ENCODE peak calls at places on chromosomes 12 and 14, in five cellular contexts. N, I, X, E and A are unnamed samples.

GRCh38 chr14:68704736-68705720 is 87.8 kb downstream of the ZFP36L1 start:
- DNase-seq in N (no peak), I (no peak), X (no peak), E (no peak), A (no peak)

GRCh38 chr12:79444089-79444488 is 246.7 kb downstream of the PAWR start:
- DNase-seq in N (peak; percentile 29), I (no peak), X (no peak), E (no peak), A (peak; percentile 69)

GRCh38 chr12:76236640-76237039 is 111.6 kb downstream of the BBS10 start:
- DNase-seq in N (no peak), I (no peak), X (no peak), E (no peak), A (peak; percentile 25)

GRCh38 chr12:94593822-94594442 is 56.4 kb downstream of the TMCC3 start:
- DNase-seq in N (no peak), I (no peak), X (no peak), E (no peak), A (no peak)

GRCh38 chr12:101933866-101934514 is 56.6 kb downstream of the DRAM1 start:
- DNase-seq in N (no peak), I (no peak), X (no peak), E (no peak), A (no peak)

GRCh38 chr12:27549801-27550652 is 26.0 kb downstream of the PPFIBP1 start:
- DNase-seq in N (no peak), I (peak; percentile 74), X (peak; percentile 25), E (peak; percentile 84), A (peak; percentile 96)

GRCh38 chr14:31692376-31692781 is 131.2 kb downstream of the NUBPL start:
- DNase-seq in N (no peak), I (no peak), X (peak; percentile 42), E (no peak), A (peak; percentile 50)

GRCh38 chr12:115866909-115867525 is 410.5 kb downstream of the MED13L start:
- DNase-seq in N (no peak), I (peak; percentile 17), X (no peak), E (no peak), A (no peak)

GRCh38 chr14:64825006-64825405 is 54.7 kb downstream of the SPTB start:
- DNase-seq in N (no peak), I (no peak), X (no peak), E (no peak), A (no peak)

GRCh38 chr14:68547305-68548193 is 245.3 kb downstream of the ZFP36L1 start:
- DNase-seq in N (no peak), I (peak; percentile 62), X (no peak), E (peak; percentile 76), A (peak; percentile 82)

GRCh38 chr14:106395460-106396050 is 869.2 kb downstream of the TMEM121 start:
- DNase-seq in N (no peak), I (no peak), X (no peak), E (no peak), A (no peak)

GRCh38 chr12:19515179-19515578 is 75.9 kb downstream of the AEBP2 start:
- DNase-seq in N (no peak), I (no peak), X (no peak), E (no peak), A (no peak)

GRCh38 chr12:11836964-11837286 is 187.5 kb downstream of the ETV6 start:
- DNase-seq in N (no peak), I (no peak), X (no peak), E (no peak), A (no peak)

GRCh38 chr14:22569749-22570131 is 19.3 kb downstream of the DAD1 start:
- DNase-seq in N (no peak), I (no peak), X (no peak), E (no peak), A (no peak)

GRCh38 chr12:30457621-30458289 is 237.9 kb downstream of the IPO8 start:
- DNase-seq in N (no peak), I (no peak), X (no peak), E (no peak), A (peak; percentile 72)

GRCh38 chr12:102676812-102677211 is 196.4 kb upstream of the IGF1 start:
- DNase-seq in N (no peak), I (no peak), X (no peak), E (no peak), A (no peak)

GRCh38 chr12:26338574-26339572 is 143.5 kb downstream of the SSPN start:
- DNase-seq in N (no peak), I (no peak), X (no peak), E (no peak), A (peak; percentile 51)

GRCh38 chr14:97382616-97383226 is 585.5 kb downstream of the VRK1 start:
- DNase-seq in N (no peak), I (no peak), X (no peak), E (no peak), A (no peak)

GRCh38 chr12:24948816-24949722 is at the start of gene BCAT1:
- DNase-seq in N (peak; percentile 60), I (peak; percentile 56), X (no peak), E (peak; percentile 88), A (peak; percentile 86)

GRCh38 chr12:49476091-49476490 is 62.7 kb upstream of the KCNH3 start:
- DNase-seq in N (no peak), I (no peak), X (no peak), E (no peak), A (no peak)

GRCh38 chr12:75130811-75131210 is 78.8 kb downstream of the KCNC2 start:
- DNase-seq in N (no peak), I (no peak), X (no peak), E (no peak), A (no peak)

GRCh38 chr14:55180434-55180833 is 11.0 kb downstream of the DLGAP5 start:
- DNase-seq in N (no peak), I (no peak), X (no peak), E (no peak), A (peak; percentile 15)

GRCh38 chr14:35365130-35366047 is 39.2 kb downstream of the NFKBIA start:
- DNase-seq in N (peak; percentile 63), I (peak; percentile 68), X (no peak), E (peak; percentile 92), A (peak; percentile 82)

GRCh38 chr12:8629486-8630033 is 16.9 kb upstream of the AICDA start:
- DNase-seq in N (no peak), I (no peak), X (no peak), E (no peak), A (no peak)

GRCh38 chr14:50335389-50335788 is 23.3 kb downstream of the DMAC2L start:
- DNase-seq in N (no peak), I (peak; percentile 51), X (peak; percentile 87), E (peak; percentile 81), A (peak; percentile 83)

GRCh38 chr14:34356267-34356660 is 105.8 kb downstream of the SPTSSA start:
- DNase-seq in N (no peak), I (no peak), X (no peak), E (no peak), A (no peak)

GRCh38 chr12:45893240-45893639 is 97.1 kb downstream of the SCAF11 start:
- DNase-seq in N (no peak), I (no peak), X (no peak), E (no peak), A (no peak)

GRCh38 chr14:84006643-84007137 is 1523.3 kb upstream of the FLRT2 start:
- DNase-seq in N (no peak), I (no peak), X (peak; percentile 95), E (no peak), A (no peak)

GRCh38 chr12:112664569-112664968 is 127.0 kb upstream of the RPH3A start:
- DNase-seq in N (peak; percentile 52), I (no peak), X (no peak), E (no peak), A (peak; percentile 1)

GRCh38 chr14:74867673-74868072 is 8.3 kb downstream of the PROX2 start:
- DNase-seq in N (no peak), I (no peak), X (no peak), E (no peak), A (peak; percentile 42)

GRCh38 chr12:19778111-19778688 is 338.9 kb downstream of the AEBP2 start:
- DNase-seq in N (no peak), I (no peak), X (no peak), E (no peak), A (peak; percentile 63)